ENCODE peak calls at places on chromosomes 12 and 14, in eight cellular contexts. Z, X, C, Y, L, S, K and A are unnamed samples.

GRCh38 chr12:65192963-65193516 is 23.7 kb downstream of the LEMD3 start:
- DNase-seq in Z (no peak), X (no peak), C (no peak), Y (no peak), L (no peak), S (no peak), K (no peak), A (no peak)

GRCh38 chr14:79831198-79831890 is 380.0 kb downstream of the DIO2 start:
- DNase-seq in Z (no peak), X (no peak), C (no peak), Y (no peak), L (peak; percentile 10), S (no peak), K (no peak), A (no peak)

GRCh38 chr12:29148065-29148957 is 767 bp upstream of the FAR2 start:
- DNase-seq in Z (peak; percentile 63), X (peak; percentile 23), C (no peak), Y (no peak), L (peak; percentile 23), S (no peak), K (no peak), A (no peak)

GRCh38 chr14:75431011-75431410 is 3.2 kb downstream of the JDP2 start:
- DNase-seq in Z (no peak), X (no peak), C (no peak), Y (no peak), L (no peak), S (no peak), K (no peak), A (no peak)

GRCh38 chr14:103434868-103435442 is 49.7 kb downstream of the MARK3 start:
- DNase-seq in Z (no peak), X (no peak), C (no peak), Y (no peak), L (no peak), S (no peak), K (no peak), A (no peak)

GRCh38 chr12:108358580-108358965 is 19.5 kb upstream of the CMKLR1 start:
- DNase-seq in Z (no peak), X (no peak), C (no peak), Y (no peak), L (no peak), S (no peak), K (no peak), A (no peak)

GRCh38 chr12:93571854-93572711 is at the start of gene SOCS2:
- DNase-seq in Z (peak; percentile 19), X (no peak), C (peak; percentile 47), Y (no peak), L (no peak), S (no peak), K (no peak), A (peak; percentile 36)

GRCh38 chr14:53875337-53875897 is 81.2 kb downstream of the BMP4 start:
- DNase-seq in Z (peak; percentile 31), X (no peak), C (no peak), Y (no peak), L (no peak), S (no peak), K (no peak), A (no peak)

GRCh38 chr12:6276936-6277615 is 33.4 kb upstream of the PLEKHG6 start:
- DNase-seq in Z (no peak), X (no peak), C (no peak), Y (no peak), L (no peak), S (no peak), K (no peak), A (no peak)

GRCh38 chr12:117778656-117779055 is 190.1 kb downstream of the KSR2 start:
- DNase-seq in Z (no peak), X (no peak), C (no peak), Y (no peak), L (no peak), S (no peak), K (no peak), A (no peak)

GRCh38 chr12:27338473-27338872 is 5.8 kb downstream of the BMAL2 start:
- DNase-seq in Z (no peak), X (no peak), C (no peak), Y (no peak), L (no peak), S (no peak), K (no peak), A (no peak)

GRCh38 chr14:21924479-21924878 is 250.9 kb upstream of the OR4E1 start:
- DNase-seq in Z (no peak), X (no peak), C (peak; percentile 62), Y (no peak), L (no peak), S (no peak), K (no peak), A (no peak)

GRCh38 chr14:104687601-104688504 is 1.6 kb upstream of the INF2 start:
- DNase-seq in Z (no peak), X (no peak), C (no peak), Y (no peak), L (no peak), S (peak; percentile 69), K (peak; percentile 43), A (peak; percentile 53)

GRCh38 chr14:81831128-81831815 is 297.6 kb upstream of the SEL1L start:
- DNase-seq in Z (peak; percentile 40), X (no peak), C (no peak), Y (no peak), L (no peak), S (no peak), K (peak; percentile 22), A (no peak)

GRCh38 chr14:67268456-67269115 is 27.4 kb downstream of the PALS1 start:
- DNase-seq in Z (no peak), X (peak; percentile 12), C (no peak), Y (no peak), L (no peak), S (no peak), K (no peak), A (no peak)

GRCh38 chr12:117009759-117010158 is 89.5 kb downstream of the TESC start:
- DNase-seq in Z (no peak), X (no peak), C (no peak), Y (no peak), L (no peak), S (no peak), K (no peak), A (no peak)

GRCh38 chr12:12791756-12792346 is 6.4 kb downstream of the APOLD1 start:
- DNase-seq in Z (no peak), X (no peak), C (no peak), Y (no peak), L (no peak), S (peak; percentile 7), K (no peak), A (no peak)

GRCh38 chr12:50057000-50057841 is at the start of gene ASIC1:
- DNase-seq in Z (peak; percentile 46), X (peak; percentile 56), C (peak; percentile 58), Y (no peak), L (peak; percentile 75), S (peak; percentile 41), K (peak; percentile 48), A (peak; percentile 67)

GRCh38 chr12:19744760-19745218 is 305.5 kb downstream of the AEBP2 start:
- DNase-seq in Z (no peak), X (peak; percentile 32), C (no peak), Y (peak; percentile 52), L (no peak), S (peak; percentile 19), K (peak; percentile 16), A (no peak)

GRCh38 chr12:101407054-101407437 is 526 bp downstream of the ARL1 start:
- DNase-seq in Z (no peak), X (no peak), C (no peak), Y (peak; percentile 11), L (no peak), S (no peak), K (no peak), A (no peak)

GRCh38 chr12:22658214-22658613 is 33.2 kb downstream of the ETNK1 start:
- DNase-seq in Z (no peak), X (peak; percentile 75), C (peak; percentile 55), Y (peak; percentile 63), L (peak; percentile 65), S (no peak), K (no peak), A (no peak)

GRCh38 chr14:105890474-105891220 is 364.3 kb downstream of the TMEM121 start:
- DNase-seq in Z (no peak), X (no peak), C (no peak), Y (no peak), L (no peak), S (no peak), K (no peak), A (no peak)

GRCh38 chr14:41130274-41130673 is 476.4 kb upstream of the LRFN5 start:
- DNase-seq in Z (no peak), X (no peak), C (no peak), Y (no peak), L (no peak), S (no peak), K (no peak), A (no peak)

GRCh38 chr12:64729909-64730584 is 29.2 kb downstream of the GNS start:
- DNase-seq in Z (no peak), X (no peak), C (no peak), Y (no peak), L (no peak), S (no peak), K (no peak), A (no peak)

GRCh38 chr14:69684461-69685183 is 73.2 kb downstream of the SUSD6 start:
- DNase-seq in Z (no peak), X (no peak), C (no peak), Y (no peak), L (no peak), S (no peak), K (no peak), A (no peak)

GRCh38 chr12:65504417-65504816 is 225.9 kb downstream of the MSRB3 start:
- DNase-seq in Z (no peak), X (no peak), C (no peak), Y (no peak), L (no peak), S (no peak), K (no peak), A (no peak)

GRCh38 chr12:1800646-1801284 is 19.6 kb upstream of the LRTM2 start:
- DNase-seq in Z (no peak), X (peak; percentile 56), C (peak; percentile 47), Y (no peak), L (no peak), S (peak; percentile 57), K (peak; percentile 68), A (peak; percentile 22)

GRCh38 chr12:93306636-93307035 is 71.1 kb upstream of the NUDT4 start:
- DNase-seq in Z (no peak), X (no peak), C (no peak), Y (no peak), L (no peak), S (no peak), K (no peak), A (no peak)

GRCh38 chr12:6084261-6084968 is 40.1 kb downstream of the VWF start:
- DNase-seq in Z (no peak), X (peak; percentile 41), C (no peak), Y (no peak), L (no peak), S (no peak), K (peak; percentile 77), A (no peak)

GRCh38 chr12:22527999-22528398 is 16.3 kb downstream of the C2CD5 start:
- DNase-seq in Z (no peak), X (no peak), C (no peak), Y (no peak), L (peak; percentile 26), S (no peak), K (no peak), A (no peak)

GRCh38 chr14:53218161-53218560 is 65.0 kb upstream of the DDHD1 start:
- DNase-seq in Z (no peak), X (no peak), C (no peak), Y (no peak), L (no peak), S (no peak), K (no peak), A (no peak)

GRCh38 chr12:120119395-120119973 is 2.9 kb upstream of the RAB35 start:
- DNase-seq in Z (no peak), X (no peak), C (peak; percentile 54), Y (no peak), L (no peak), S (no peak), K (no peak), A (no peak)

GRCh38 chr14:21498540-21499526 is 12.3 kb downstream of the METTL3 start:
- DNase-seq in Z (no peak), X (peak; percentile 43), C (no peak), Y (no peak), L (peak; percentile 27), S (peak; percentile 53), K (peak; percentile 56), A (no peak)

GRCh38 chr12:89064780-89065179 is 287.5 kb downstream of the DUSP6 start:
- DNase-seq in Z (no peak), X (peak; percentile 51), C (peak; percentile 28), Y (no peak), L (peak; percentile 84), S (no peak), K (no peak), A (no peak)